ENCODE peak calls at places on chromosomes 3 and 15, in six cellular contexts. N is amniotic epithelial cell; H is stimulated activated CD8-positive, alpha-beta memory T cell treated with anti-CD3 and anti-CD28 coated beads, Interleukin-2, amount 100 ng/mL, for 1 hour; W is SHP77 treated with DMSO at 0.1 percent for 48 hours; B is activated gamma-delta T cell treated with anti-CD3 and anti-CD28 coated beads, Interleukin-2, amount 50 U/mL, for 16 hours; I is endothelial cell. S is an unnamed sample.

GRCh38 chr3:187484547-187485325 is 116.6 kb downstream of the RTP4 start:
- DNase-seq in N (no peak), H (no peak), W (no peak), B (no peak), I (no peak), S (no peak)

GRCh38 chr3:65572175-65572777 is 466.4 kb downstream of the MAGI1 start:
- DNase-seq in N (no peak), H (no peak), W (no peak), B (no peak), I (no peak), S (no peak)

GRCh38 chr15:27619204-27619603 is 479.9 kb downstream of the OCA2 start:
- DNase-seq in N (no peak), H (no peak), W (no peak), B (no peak), I (no peak), S (no peak)

GRCh38 chr3:128306481-128306880 is 153.2 kb downstream of the EEFSEC start:
- DNase-seq in N (no peak), H (no peak), W (no peak), B (no peak), I (no peak), S (no peak)

GRCh38 chr3:25610779-25611178 is 53.9 kb downstream of the TOP2B start:
- DNase-seq in N (no peak), H (no peak), W (no peak), B (no peak), I (no peak), S (no peak)

GRCh38 chr15:44545934-44546802 is 9.2 kb downstream of the EIF3J start:
- DNase-seq in N (peak), H (no peak), W (no peak), B (no peak), I (no peak), S (no peak)

GRCh38 chr3:15038306-15038705 is 26.8 kb downstream of the MRPS25 start:
- DNase-seq in N (no peak), H (no peak), W (no peak), B (no peak), I (no peak), S (no peak)

GRCh38 chr3:78751266-78751665 is 1016.5 kb downstream of the ROBO1 start:
- DNase-seq in N (no peak), H (no peak), W (no peak), B (no peak), I (no peak), S (no peak)

GRCh38 chr3:65485826-65486592 is 552.7 kb downstream of the MAGI1 start:
- DNase-seq in N (no peak), H (no peak), W (no peak), B (no peak), I (no peak), S (no peak)

GRCh38 chr3:177343122-177343521 is 145.8 kb upstream of the TBL1XR1 start:
- DNase-seq in N (no peak), H (no peak), W (no peak), B (no peak), I (no peak), S (no peak)

GRCh38 chr3:177973241-177973840 is 562.9 kb upstream of the KCNMB2 start:
- DNase-seq in N (peak), H (no peak), W (no peak), B (no peak), I (no peak), S (no peak)

GRCh38 chr3:114660124-114660523 is 366.3 kb downstream of the TIGIT start:
- DNase-seq in N (peak), H (no peak), W (no peak), B (no peak), I (no peak), S (no peak)

GRCh38 chr3:78912687-78913086 is 855.1 kb downstream of the ROBO1 start:
- DNase-seq in N (no peak), H (no peak), W (peak), B (no peak), I (no peak), S (no peak)

GRCh38 chr15:32790352-32790999 is 72.7 kb downstream of the GREM1 start:
- DNase-seq in N (peak), H (no peak), W (no peak), B (no peak), I (no peak), S (no peak)

GRCh38 chr3:46558184-46559029 is 7.7 kb downstream of the LRRC2 start:
- DNase-seq in N (peak), H (peak), W (peak), B (peak), I (peak), S (no peak)

GRCh38 chr3:60757724-60758123 is 493.5 kb downstream of the FHIT start:
- DNase-seq in N (no peak), H (no peak), W (no peak), B (no peak), I (no peak), S (no peak)

GRCh38 chr3:72161870-72162617 is 377.1 kb upstream of the PROK2 start:
- DNase-seq in N (peak), H (no peak), W (no peak), B (no peak), I (no peak), S (no peak)

GRCh38 chr3:197487911-197488391 is 67.8 kb downstream of the BDH1 start:
- DNase-seq in N (peak), H (no peak), W (no peak), B (no peak), I (no peak), S (no peak)

GRCh38 chr3:134228461-134228860 is 22.2 kb downstream of the RYK start:
- DNase-seq in N (peak), H (no peak), W (no peak), B (no peak), I (no peak), S (no peak)

GRCh38 chr15:59923508-59923907 is 80.6 kb upstream of the FOXB1 start:
- DNase-seq in N (no peak), H (no peak), W (no peak), B (no peak), I (no peak), S (no peak)

GRCh38 chr3:147200545-147200944 is 205.8 kb downstream of the ZIC4 start:
- DNase-seq in N (no peak), H (no peak), W (no peak), B (no peak), I (no peak), S (no peak)

GRCh38 chr15:66842710-66843441 is 140.8 kb downstream of the SMAD6 start:
- DNase-seq in N (peak), H (no peak), W (no peak), B (no peak), I (no peak), S (no peak)

GRCh38 chr3:28916713-28917499 is 364.0 kb upstream of the RBMS3 start:
- DNase-seq in N (peak), H (no peak), W (peak), B (no peak), I (peak), S (peak)

GRCh38 chr3:185253645-185254410 is at the start of gene EHHADH:
- DNase-seq in N (peak), H (peak), W (no peak), B (peak), I (peak), S (no peak)

GRCh38 chr3:133938770-133939495 is 43.3 kb upstream of the RAB6B start:
- DNase-seq in N (peak), H (no peak), W (no peak), B (no peak), I (no peak), S (no peak)

GRCh38 chr15:93587046-93587445 is 498.0 kb upstream of the RGMA start:
- DNase-seq in N (no peak), H (no peak), W (no peak), B (no peak), I (peak), S (no peak)

GRCh38 chr3:73451276-73451973 is 173.3 kb downstream of the PDZRN3 start:
- DNase-seq in N (peak), H (no peak), W (peak), B (no peak), I (no peak), S (no peak)

GRCh38 chr3:16338124-16338523 is 73.1 kb downstream of the OXNAD1 start:
- DNase-seq in N (no peak), H (peak), W (no peak), B (peak), I (no peak), S (no peak)

GRCh38 chr3:190092250-190092649 is 28.4 kb downstream of the P3H2 start:
- DNase-seq in N (peak), H (no peak), W (no peak), B (no peak), I (no peak), S (no peak)

GRCh38 chr3:184805351-184806038 is 6.5 kb upstream of the VPS8 start:
- DNase-seq in N (peak), H (no peak), W (peak), B (no peak), I (no peak), S (no peak)

GRCh38 chr3:176262071-176262470 is 935.2 kb downstream of the TBL1XR1 start:
- DNase-seq in N (no peak), H (no peak), W (no peak), B (no peak), I (no peak), S (no peak)

GRCh38 chr3:171809513-171810277 is 588 bp downstream of the PLD1 start:
- DNase-seq in N (peak), H (no peak), W (peak), B (peak), I (peak), S (peak)

GRCh38 chr3:121152573-121152972 is 244.6 kb downstream of the STXBP5L start:
- DNase-seq in N (peak), H (no peak), W (no peak), B (no peak), I (no peak), S (no peak)

GRCh38 chr3:12975748-12976522 is 97.3 kb downstream of the IQSEC1 start:
- DNase-seq in N (no peak), H (no peak), W (no peak), B (no peak), I (no peak), S (no peak)

GRCh38 chr3:32424581-32425250 is 33.1 kb downstream of the CMTM7 start:
- DNase-seq in N (no peak), H (no peak), W (no peak), B (no peak), I (no peak), S (no peak)

GRCh38 chr15:100596792-100597191 is 5.2 kb downstream of the LINS1 start:
- DNase-seq in N (peak), H (peak), W (no peak), B (peak), I (no peak), S (no peak)

GRCh38 chr15:83092309-83092976 is 15.0 kb upstream of the TM6SF1 start:
- DNase-seq in N (peak), H (no peak), W (no peak), B (no peak), I (peak), S (no peak)

GRCh38 chr3:120498947-120499346 is 48.2 kb upstream of the FSTL1 start:
- DNase-seq in N (peak), H (no peak), W (no peak), B (no peak), I (no peak), S (peak)

S was measured in neuronal stem cell.